ENCODE peak calls at places on chromosomes 1 and 21, in five cellular contexts. O, B, G, Q and D are unnamed samples.

GRCh38 chr1:228020686-228021525 is 14.1 kb downstream of the WNT3A start:
- DNase-seq in O (no peak), B (no peak), G (no peak), Q (no peak), D (no peak)

GRCh38 chr1:44640178-44640865 is 34.0 kb downstream of the TMEM53 start:
- DNase-seq in O (no peak), B (no peak), G (no peak), Q (no peak), D (no peak)

GRCh38 chr1:8239039-8239305 is 78.9 kb upstream of the SLC45A1 start:
- DNase-seq in O (peak; percentile 50), B (peak; percentile 58), G (peak; percentile 63), Q (no peak), D (no peak)

GRCh38 chr1:99328171-99328570 is 63.9 kb downstream of the PLPPR4 start:
- DNase-seq in O (no peak), B (no peak), G (no peak), Q (no peak), D (no peak)

GRCh38 chr1:91877574-91878208 is 8.3 kb downstream of the TGFBR3 start:
- DNase-seq in O (no peak), B (peak; percentile 46), G (no peak), Q (no peak), D (no peak)

GRCh38 chr1:69929278-69930057 is 275.9 kb downstream of the LRRC40 start:
- DNase-seq in O (no peak), B (no peak), G (no peak), Q (no peak), D (no peak)

GRCh38 chr1:117093091-117093534 is 28.4 kb downstream of the TRIM45 start:
- DNase-seq in O (peak; percentile 16), B (peak; percentile 100), G (peak; percentile 100), Q (no peak), D (no peak)

GRCh38 chr21:33230518-33231324 is 983 bp downstream of the IFNAR2 start:
- DNase-seq in O (no peak), B (peak; percentile 75), G (peak; percentile 71), Q (peak; percentile 80), D (peak; percentile 58)

GRCh38 chr1:157961805-157962762 is 31.4 kb upstream of the KIRREL1 start:
- DNase-seq in O (no peak), B (peak; percentile 69), G (peak; percentile 85), Q (no peak), D (no peak)

GRCh38 chr1:17098440-17099317 is 20.6 kb downstream of the PADI2 start:
- DNase-seq in O (no peak), B (no peak), G (no peak), Q (no peak), D (no peak)

GRCh38 chr1:159924791-159925712 is at the start of gene TAGLN2:
- DNase-seq in O (peak; percentile 85), B (peak; percentile 90), G (peak; percentile 91), Q (peak; percentile 93), D (peak; percentile 87)

GRCh38 chr1:18657436-18658179 is 27.0 kb downstream of the PAX7 start:
- DNase-seq in O (no peak), B (no peak), G (no peak), Q (no peak), D (no peak)

GRCh38 chr21:44353200-44353970 is at the start of gene TRPM2:
- DNase-seq in O (peak; percentile 45), B (no peak), G (no peak), Q (peak; percentile 55), D (no peak)

GRCh38 chr1:205939690-205940330 is 3.4 kb downstream of the SLC26A9 start:
- DNase-seq in O (no peak), B (no peak), G (no peak), Q (no peak), D (no peak)

GRCh38 chr1:101284021-101284420 is 47.2 kb downstream of the S1PR1 start:
- DNase-seq in O (no peak), B (no peak), G (no peak), Q (no peak), D (no peak)

GRCh38 chr1:187871177-187871576 is 1042.4 kb downstream of the PLA2G4A start:
- DNase-seq in O (no peak), B (no peak), G (no peak), Q (no peak), D (no peak)

GRCh38 chr21:29737188-29737587 is 202.6 kb downstream of the GRIK1 start:
- DNase-seq in O (no peak), B (no peak), G (no peak), Q (no peak), D (no peak)

GRCh38 chr1:60137406-60137805 is 63.8 kb upstream of the C1orf87 start:
- DNase-seq in O (no peak), B (no peak), G (no peak), Q (no peak), D (no peak)

GRCh38 chr1:9426291-9426711 is 113.0 kb upstream of the SLC25A33 start:
- DNase-seq in O (no peak), B (no peak), G (peak; percentile 32), Q (peak; percentile 95), D (peak; percentile 50)

GRCh38 chr21:33140288-33140687 is 70.3 kb downstream of the OLIG1 start:
- DNase-seq in O (no peak), B (no peak), G (no peak), Q (no peak), D (no peak)

GRCh38 chr1:206866062-206866461 is 639 bp downstream of the IL20 start:
- DNase-seq in O (no peak), B (peak; percentile 51), G (peak; percentile 39), Q (no peak), D (no peak)

GRCh38 chr1:42334240-42335049 is 590 bp downstream of the FOXJ3 start:
- DNase-seq in O (peak; percentile 27), B (peak; percentile 43), G (peak; percentile 45), Q (peak; percentile 41), D (peak; percentile 50)

GRCh38 chr1:41371630-41372599 is 10.7 kb downstream of the FOXO6 start:
- DNase-seq in O (peak; percentile 18), B (no peak), G (no peak), Q (no peak), D (no peak)

GRCh38 chr1:24120965-24121364 is 9.0 kb upstream of the MYOM3 start:
- DNase-seq in O (no peak), B (no peak), G (no peak), Q (no peak), D (no peak)

GRCh38 chr1:34688358-34688757 is 66.5 kb upstream of the GJB5 start:
- DNase-seq in O (no peak), B (no peak), G (no peak), Q (no peak), D (no peak)

GRCh38 chr1:36161656-36162531 is 5.9 kb downstream of the MAP7D1 start:
- DNase-seq in O (no peak), B (no peak), G (peak; percentile 64), Q (peak; percentile 71), D (peak; percentile 84)

GRCh38 chr1:147515046-147515869 is 26.0 kb upstream of the BCL9 start:
- DNase-seq in O (no peak), B (peak; percentile 41), G (peak; percentile 50), Q (no peak), D (no peak)

GRCh38 chr1:7447093-7447492 is 324.0 kb upstream of the VAMP3 start:
- DNase-seq in O (no peak), B (no peak), G (no peak), Q (no peak), D (no peak)

GRCh38 chr1:203147376-203147775 is 19.9 kb downstream of the ADORA1 start:
- DNase-seq in O (no peak), B (no peak), G (no peak), Q (no peak), D (no peak)

DNA sequence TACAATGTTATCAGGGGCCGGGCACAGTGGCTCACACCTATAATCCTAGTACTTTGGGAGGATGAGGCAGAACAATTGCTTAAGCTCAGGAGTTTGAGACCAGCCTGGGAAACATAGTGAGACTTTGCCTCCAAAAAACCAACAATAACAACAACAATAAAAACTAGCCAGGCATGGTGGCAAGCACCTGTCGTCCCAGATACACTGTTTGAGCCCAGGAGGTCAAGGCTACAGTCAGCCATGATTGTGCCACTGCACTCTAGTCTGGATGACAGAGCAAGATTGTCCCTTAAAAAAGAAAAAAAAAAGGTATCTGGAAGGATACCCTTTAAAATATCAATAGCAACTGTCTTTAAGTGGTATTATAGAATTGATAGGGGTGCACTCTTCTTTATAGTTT is 16.1 kb downstream of the SORT1 start:
- DNase-seq in O (no peak), B (no peak), G (no peak), Q (no peak), D (no peak)
- TF ChIP-seq CTCF in O (no peak), B (no peak), G (no peak), Q (no peak), D (no peak)

GRCh38 chr1:244802556-244803239 is 32.8 kb upstream of the COX20 start:
- DNase-seq in O (no peak), B (no peak), G (no peak), Q (no peak), D (no peak)

GRCh38 chr1:244802041-244802440 is 33.4 kb upstream of the COX20 start:
- DNase-seq in O (no peak), B (no peak), G (no peak), Q (no peak), D (no peak)

GRCh38 chr1:244800821-244801220 is 34.6 kb upstream of the COX20 start:
- DNase-seq in O (no peak), B (no peak), G (no peak), Q (no peak), D (no peak)

GRCh38 chr1:244804841-244805240 is 30.6 kb upstream of the COX20 start:
- DNase-seq in O (no peak), B (no peak), G (no peak), Q (no peak), D (no peak)

DNA sequence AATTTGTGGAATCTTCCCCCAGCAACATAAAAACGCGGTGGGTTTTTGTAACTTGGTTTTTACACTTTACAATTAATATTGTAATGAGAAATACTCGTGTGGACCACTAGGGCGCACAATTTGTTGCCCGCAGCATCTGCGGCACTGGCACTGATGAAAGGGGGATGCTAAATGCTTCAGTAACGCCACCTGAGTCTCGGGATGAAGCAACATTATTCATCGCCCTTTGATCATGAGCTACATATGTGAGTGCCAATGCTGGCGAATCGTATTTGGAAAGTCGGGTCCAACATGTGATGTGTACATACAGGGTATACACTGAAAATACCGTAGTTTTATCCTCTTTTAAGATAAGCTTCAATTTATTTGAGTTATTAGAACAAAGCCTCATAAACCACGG is 34.2 kb upstream of the COX20 start:
- DNase-seq in O (no peak), B (peak; percentile 13), G (peak; percentile 21), Q (peak; percentile 71), D (no peak)
- TF ChIP-seq CTCF in O (peak; percentile 26), B (peak; percentile 60), G (peak; percentile 64), Q (peak; percentile 81), D (peak; percentile 76)

DNA sequence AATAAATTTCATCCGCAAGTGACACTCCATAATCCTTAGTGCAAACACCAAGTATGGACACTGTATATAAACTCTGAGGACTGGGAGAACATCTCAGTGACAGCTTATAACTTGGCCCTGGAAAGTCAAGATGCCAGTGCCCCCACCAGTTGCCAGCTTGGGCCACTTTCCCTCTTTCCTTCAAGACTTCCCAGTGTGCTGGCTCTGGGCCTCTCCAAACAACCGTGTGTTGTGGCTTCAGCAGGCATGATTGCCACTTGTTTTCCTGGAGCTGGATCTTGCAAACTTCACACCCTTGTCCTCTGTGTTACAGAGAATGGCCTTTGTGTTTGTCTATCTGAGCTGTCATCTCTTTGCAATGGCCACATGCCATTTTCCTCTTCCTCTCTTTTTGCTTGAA is 37.0 kb downstream of the CCDC185 start:
- DNase-seq in O (no peak), B (no peak), G (no peak), Q (no peak), D (no peak)
- TF ChIP-seq CTCF in O (no peak), B (no peak), G (no peak), Q (no peak), D (no peak)

GRCh38 chr1:113453771-113454083 is 63.4 kb downstream of the MAGI3 start:
- DNase-seq in O (no peak), B (peak; percentile 15), G (no peak), Q (no peak), D (no peak)
- TF ChIP-seq CTCF in O (no peak), B (peak; percentile 7), G (no peak), Q (no peak), D (no peak)